ENCODE peak calls at places on chromosomes 7 and 10, in eight cellular contexts. One of them, this sample, is unnamed. For H3K4me1, the result is how much of the 10 kb centered on the place peaks cover.

GRCh38 chr7:147014596-147014995 is 898.0 kb downstream of the CNTNAP2 start:
- DNase-seq in stomach: no peak
- DNase-seq in HCT116: no peak
- DNase-seq in suprapubic skin: no peak
- DNase-seq in transverse colon: no peak
- DNase-seq in SK-N-SH: no peak
- DNase-seq in prostate gland: no peak
- DNase-seq in sigmoid colon: no peak
- DNase-seq in this sample: no peak

GRCh38 chr10:49309691-49310371 is 10.9 kb downstream of the C10orf71 start:
- DNase-seq in stomach: no peak
- DNase-seq in HCT116: no peak
- DNase-seq in suprapubic skin: no peak
- DNase-seq in transverse colon: no peak
- DNase-seq in SK-N-SH: no peak
- DNase-seq in prostate gland: no peak
- DNase-seq in sigmoid colon: no peak
- DNase-seq in this sample: no peak

GRCh38 chr7:7499892-7500291 is 35.8 kb downstream of the COL28A1 start:
- DNase-seq in stomach: no peak
- DNase-seq in HCT116: no peak
- DNase-seq in suprapubic skin: no peak
- DNase-seq in transverse colon: no peak
- DNase-seq in SK-N-SH: no peak
- DNase-seq in prostate gland: no peak
- DNase-seq in sigmoid colon: no peak
- DNase-seq in this sample: no peak

GRCh38 chr10:119340893-119341235 is 133.5 kb downstream of the GRK5 start:
- DNase-seq in stomach: no peak
- DNase-seq in HCT116: no peak
- DNase-seq in suprapubic skin: no peak
- DNase-seq in transverse colon: no peak
- DNase-seq in SK-N-SH: no peak
- DNase-seq in prostate gland: no peak
- DNase-seq in sigmoid colon: no peak
- DNase-seq in this sample: no peak

GRCh38 chr10:114294549-114294948 is 55.5 kb downstream of the VWA2 start:
- DNase-seq in stomach: no peak
- DNase-seq in HCT116: no peak
- DNase-seq in suprapubic skin: no peak
- DNase-seq in transverse colon: no peak
- DNase-seq in SK-N-SH: no peak
- DNase-seq in prostate gland: no peak
- DNase-seq in sigmoid colon: no peak
- DNase-seq in this sample: no peak

GRCh38 chr10:89252225-89252585 is 630 bp upstream of the LIPA start:
- DNase-seq in stomach: no peak
- DNase-seq in HCT116: no peak
- DNase-seq in suprapubic skin: no peak
- DNase-seq in transverse colon: no peak
- DNase-seq in SK-N-SH: no peak
- DNase-seq in prostate gland: no peak
- DNase-seq in sigmoid colon: no peak
- DNase-seq in this sample: no peak

GRCh38 chr10:124949543-124949942 is 7.6 kb downstream of the ZRANB1 start:
- DNase-seq in stomach: no peak
- DNase-seq in HCT116: no peak
- DNase-seq in suprapubic skin: no peak
- DNase-seq in transverse colon: no peak
- DNase-seq in SK-N-SH: no peak
- DNase-seq in prostate gland: no peak
- DNase-seq in sigmoid colon: no peak
- DNase-seq in this sample: no peak

GRCh38 chr7:156470399-156471320 is 169.9 kb upstream of the RNF32 start:
- DNase-seq in stomach: no peak
- DNase-seq in HCT116: no peak
- DNase-seq in suprapubic skin: no peak
- DNase-seq in transverse colon: no peak
- DNase-seq in SK-N-SH: no peak
- DNase-seq in prostate gland: no peak
- DNase-seq in sigmoid colon: no peak
- DNase-seq in this sample: no peak

GRCh38 chr7:30510124-30511074 is 5.8 kb upstream of the GGCT start:
- DNase-seq in stomach: peak
- DNase-seq in HCT116: peak
- DNase-seq in suprapubic skin: no peak
- DNase-seq in transverse colon: peak
- DNase-seq in SK-N-SH: peak
- DNase-seq in prostate gland: no peak
- DNase-seq in sigmoid colon: no peak
- DNase-seq in this sample: no peak

GRCh38 chr7:99990417-99990816 is 14.6 kb upstream of the AZGP1 start:
- DNase-seq in stomach: no peak
- DNase-seq in HCT116: no peak
- DNase-seq in suprapubic skin: no peak
- DNase-seq in transverse colon: no peak
- DNase-seq in SK-N-SH: no peak
- DNase-seq in prostate gland: no peak
- DNase-seq in sigmoid colon: no peak
- DNase-seq in this sample: no peak

GRCh38 chr10:95496951-95497350 is 64.2 kb downstream of the SORBS1 start:
- DNase-seq in stomach: no peak
- DNase-seq in HCT116: no peak
- DNase-seq in suprapubic skin: no peak
- DNase-seq in transverse colon: no peak
- DNase-seq in SK-N-SH: no peak
- DNase-seq in prostate gland: no peak
- DNase-seq in sigmoid colon: no peak
- DNase-seq in this sample: no peak

GRCh38 chr10:95501203-95502094 is 59.7 kb downstream of the SORBS1 start:
- DNase-seq in stomach: no peak
- DNase-seq in HCT116: no peak
- DNase-seq in suprapubic skin: no peak
- DNase-seq in transverse colon: no peak
- DNase-seq in SK-N-SH: no peak
- DNase-seq in prostate gland: no peak
- DNase-seq in sigmoid colon: no peak
- DNase-seq in this sample: no peak

GRCh38 chr10:95500097-95500496 is 61.1 kb downstream of the SORBS1 start:
- DNase-seq in stomach: no peak
- DNase-seq in HCT116: no peak
- DNase-seq in suprapubic skin: no peak
- DNase-seq in transverse colon: no peak
- DNase-seq in SK-N-SH: no peak
- DNase-seq in prostate gland: no peak
- DNase-seq in sigmoid colon: no peak
- DNase-seq in this sample: no peak

GRCh38 chr10:95500649-95501048 is 60.5 kb downstream of the SORBS1 start:
- DNase-seq in stomach: no peak
- DNase-seq in HCT116: no peak
- DNase-seq in suprapubic skin: no peak
- DNase-seq in transverse colon: no peak
- DNase-seq in SK-N-SH: no peak
- DNase-seq in prostate gland: no peak
- DNase-seq in sigmoid colon: no peak
- DNase-seq in this sample: no peak

GRCh38 chr10:95499482-95499989 is 61.6 kb downstream of the SORBS1 start:
- DNase-seq in stomach: no peak
- DNase-seq in HCT116: no peak
- DNase-seq in suprapubic skin: no peak
- DNase-seq in transverse colon: no peak
- DNase-seq in SK-N-SH: no peak
- DNase-seq in prostate gland: no peak
- DNase-seq in sigmoid colon: no peak
- DNase-seq in this sample: no peak
- TF ChIP-seq POLR2AphosphoS5 in stomach: no peak
- TF ChIP-seq POLR2AphosphoS5 in HCT116: no peak
- TF ChIP-seq POLR2AphosphoS5 in suprapubic skin: no peak
- TF ChIP-seq POLR2AphosphoS5 in transverse colon: no peak
- TF ChIP-seq POLR2AphosphoS5 in SK-N-SH: no peak
- TF ChIP-seq POLR2AphosphoS5 in prostate gland: no peak
- TF ChIP-seq POLR2AphosphoS5 in sigmoid colon: no peak
- TF ChIP-seq POLR2AphosphoS5 in this sample: no peak

GRCh38 chr7:34902181-34902580 is 135.1 kb downstream of the DPY19L1 start:
- DNase-seq in stomach: no peak
- DNase-seq in HCT116: no peak
- DNase-seq in suprapubic skin: no peak
- DNase-seq in transverse colon: no peak
- DNase-seq in SK-N-SH: no peak
- DNase-seq in prostate gland: no peak
- DNase-seq in sigmoid colon: no peak
- DNase-seq in this sample: no peak
- H3K4me1 ChIP-seq in stomach: under half
- H3K4me1 ChIP-seq in HCT116: under half
- H3K4me1 ChIP-seq in suprapubic skin: under half
- H3K4me1 ChIP-seq in transverse colon: under half
- H3K4me1 ChIP-seq in SK-N-SH: under half
- H3K4me1 ChIP-seq in prostate gland: under half
- H3K4me1 ChIP-seq in sigmoid colon: under half
- H3K4me1 ChIP-seq in this sample: under half

DNA sequence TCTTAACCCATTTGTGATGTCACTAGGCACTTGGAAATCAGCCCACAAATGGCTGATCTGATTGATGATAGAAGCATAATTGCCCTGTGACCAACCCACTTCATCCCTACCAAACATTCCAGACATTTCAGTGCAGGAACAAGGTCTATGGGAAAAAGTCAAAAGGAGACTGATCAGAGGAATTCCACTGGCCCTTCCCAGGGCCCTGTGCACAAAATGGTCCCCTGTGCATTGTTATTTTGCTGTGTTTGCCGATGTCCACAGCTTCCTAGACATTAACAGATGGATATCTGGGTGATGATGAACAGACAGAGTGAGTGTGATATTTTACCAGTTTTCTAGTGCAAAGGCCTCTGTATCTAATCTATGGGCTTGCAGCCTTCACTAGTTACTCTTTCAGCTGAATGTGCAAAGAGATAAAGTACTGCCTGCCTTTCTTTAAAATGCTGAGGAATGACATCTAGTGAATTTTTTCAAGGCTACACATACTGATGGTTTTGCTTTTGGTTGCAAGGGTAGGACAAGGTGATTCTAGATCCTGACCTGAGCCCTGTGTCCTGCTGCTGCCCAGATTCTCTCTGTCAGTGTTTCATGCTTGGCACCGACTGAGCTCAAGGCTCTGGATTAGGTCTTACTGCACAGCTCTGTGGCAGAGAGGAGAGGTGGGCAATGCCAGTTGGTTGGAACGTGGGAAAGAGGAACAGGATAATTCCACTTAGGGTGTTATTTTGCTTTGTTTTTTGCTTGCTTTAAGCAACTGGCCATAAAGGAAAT is 55.4 kb downstream of the CALD1 start:
- DNase-seq in stomach: no peak
- DNase-seq in HCT116: no peak
- DNase-seq in suprapubic skin: no peak
- DNase-seq in transverse colon: no peak
- DNase-seq in SK-N-SH: peak
- DNase-seq in prostate gland: no peak
- DNase-seq in sigmoid colon: peak
- DNase-seq in this sample: no peak
- TF ChIP-seq POLR2AphosphoS5 in stomach: no peak
- TF ChIP-seq POLR2AphosphoS5 in HCT116: no peak
- TF ChIP-seq POLR2AphosphoS5 in suprapubic skin: no peak
- TF ChIP-seq POLR2AphosphoS5 in transverse colon: no peak
- TF ChIP-seq POLR2AphosphoS5 in SK-N-SH: no peak
- TF ChIP-seq POLR2AphosphoS5 in prostate gland: no peak
- TF ChIP-seq POLR2AphosphoS5 in sigmoid colon: peak
- TF ChIP-seq POLR2AphosphoS5 in this sample: no peak

DNA sequence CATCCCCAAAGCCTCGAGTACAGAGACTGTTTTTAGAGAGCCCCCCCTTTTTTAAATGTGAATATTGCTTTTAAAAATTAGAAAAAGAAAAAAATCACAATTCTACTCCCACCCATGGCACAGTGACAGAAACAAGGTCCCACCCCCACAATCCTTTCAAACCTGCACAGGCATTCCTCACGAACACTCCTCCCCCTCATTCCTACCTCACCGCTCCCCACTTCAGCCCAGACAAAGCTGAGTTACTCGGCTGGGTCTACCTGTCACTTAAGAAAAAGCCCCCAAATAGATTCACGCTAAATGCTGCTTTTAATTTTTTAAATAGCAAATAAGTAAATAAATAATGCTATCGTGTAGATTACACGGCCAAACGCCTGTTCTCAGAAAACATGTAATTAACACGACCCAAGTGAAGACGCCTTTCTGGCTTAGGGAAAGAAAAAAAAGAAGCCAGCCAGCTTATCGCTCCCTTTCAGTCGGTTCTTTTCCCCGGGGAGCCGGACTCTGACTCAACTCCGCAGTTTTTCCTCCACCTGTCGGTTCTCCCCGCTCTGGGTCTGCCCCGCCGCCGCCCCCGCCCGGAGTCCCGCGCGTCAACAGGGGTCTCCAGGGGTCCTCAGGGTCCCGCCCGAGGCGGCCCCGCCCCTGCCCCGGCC is 724 bp downstream of the MPP7 start:
- DNase-seq in stomach: no peak
- DNase-seq in HCT116: no peak
- DNase-seq in suprapubic skin: no peak
- DNase-seq in transverse colon: peak
- DNase-seq in SK-N-SH: no peak
- DNase-seq in prostate gland: peak
- DNase-seq in sigmoid colon: no peak
- DNase-seq in this sample: peak
- H3K4me1 ChIP-seq in stomach: under half
- H3K4me1 ChIP-seq in HCT116: under half
- H3K4me1 ChIP-seq in suprapubic skin: under half
- H3K4me1 ChIP-seq in transverse colon: under half
- H3K4me1 ChIP-seq in SK-N-SH: under half
- H3K4me1 ChIP-seq in prostate gland: under half
- H3K4me1 ChIP-seq in sigmoid colon: under half
- H3K4me1 ChIP-seq in this sample: under half

GRCh38 chr10:43809211-43809930 is 160.7 kb upstream of the ZNF32 start:
- DNase-seq in stomach: no peak
- DNase-seq in HCT116: no peak
- DNase-seq in suprapubic skin: no peak
- DNase-seq in transverse colon: no peak
- DNase-seq in SK-N-SH: no peak
- DNase-seq in prostate gland: no peak
- DNase-seq in sigmoid colon: no peak
- DNase-seq in this sample: no peak
- TF ChIP-seq POLR2AphosphoS5 in stomach: no peak
- TF ChIP-seq POLR2AphosphoS5 in HCT116: no peak
- TF ChIP-seq POLR2AphosphoS5 in suprapubic skin: no peak
- TF ChIP-seq POLR2AphosphoS5 in transverse colon: no peak
- TF ChIP-seq POLR2AphosphoS5 in SK-N-SH: no peak
- TF ChIP-seq POLR2AphosphoS5 in prostate gland: no peak
- TF ChIP-seq POLR2AphosphoS5 in sigmoid colon: no peak
- TF ChIP-seq POLR2AphosphoS5 in this sample: no peak

This sample was measured in breast epithelium.